ENCODE peak calls at places on chromosome 22, in four cellular contexts. Z is PC-9, F is mammary epithelial cell, Y is ovary. Q is an unnamed sample.

GRCh38 chr22:23271597-23271908 is 91.2 kb downstream of the BCR start:
- DNase-seq in Z (no peak), F (no peak), Y (no peak), Q (no peak)

GRCh38 chr22:49657275-49657973 is 170.2 kb downstream of the BRD1 start:
- DNase-seq in Z (peak; percentile 56), F (no peak), Y (peak; percentile 55), Q (no peak)

GRCh38 chr22:50577987-50578775 is at the start of gene CPT1B:
- DNase-seq in Z (no peak), F (no peak), Y (no peak), Q (peak; percentile 50)

GRCh38 chr22:29742319-29742718 is 22.5 kb downstream of the CABP7 start:
- DNase-seq in Z (no peak), F (no peak), Y (no peak), Q (no peak)

GRCh38 chr22:44870021-44870420 is 117.6 kb downstream of the ARHGAP8 start:
- DNase-seq in Z (peak; percentile 66), F (peak; percentile 72), Y (no peak), Q (peak; percentile 90)

GRCh38 chr22:29870574-29870973 is 12.4 kb upstream of the MTMR3 start:
- DNase-seq in Z (no peak), F (peak; percentile 61), Y (no peak), Q (no peak)

GRCh38 chr22:22348127-22348814 is 103.7 kb downstream of the VPREB1 start:
- DNase-seq in Z (no peak), F (no peak), Y (no peak), Q (peak; percentile 29)

GRCh38 chr22:48836673-48837340 is 990.9 kb downstream of the BRD1 start:
- DNase-seq in Z (no peak), F (no peak), Y (no peak), Q (no peak)

GRCh38 chr22:17862646-17863181 is 88.4 kb upstream of the BID start:
- DNase-seq in Z (no peak), F (peak; percentile 80), Y (no peak), Q (no peak)

GRCh38 chr22:17858033-17858432 is 83.8 kb upstream of the BID start:
- DNase-seq in Z (no peak), F (peak; percentile 91), Y (no peak), Q (no peak)

GRCh38 chr22:17864398-17865182 is 90.3 kb upstream of the BID start:
- DNase-seq in Z (no peak), F (no peak), Y (no peak), Q (no peak)

GRCh38 chr22:17861909-17862308 is 87.6 kb upstream of the BID start:
- DNase-seq in Z (no peak), F (no peak), Y (no peak), Q (no peak)

GRCh38 chr22:17860220-17860965 is 86.1 kb upstream of the BID start:
- DNase-seq in Z (no peak), F (no peak), Y (no peak), Q (no peak)
- H3K4me1 ChIP-seq in Z (no peaks in the 10 kb centered on the region), F (peaks cover 51% of the 10 kb centered on the region), Y (no peaks in the 10 kb centered on the region), Q (no peaks in the 10 kb centered on the region)

GRCh38 chr22:31107206-31108118 is at the start of gene SELENOM:
- DNase-seq in Z (peak; percentile 93), F (peak; percentile 98), Y (peak; percentile 98), Q (peak; percentile 68)

GRCh38 chr22:31104869-31105268 is 2.5 kb downstream of the SELENOM start:
- DNase-seq in Z (peak; percentile 2), F (no peak), Y (peak; percentile 47), Q (no peak)

GRCh38 chr22:31106651-31107205 is 640 bp downstream of the SELENOM start:
- DNase-seq in Z (peak; percentile 22), F (peak; percentile 46), Y (peak; percentile 65), Q (no peak)

GRCh38 chr22:31105282-31105929 is 2.0 kb downstream of the SELENOM start:
- DNase-seq in Z (peak; percentile 32), F (peak; percentile 29), Y (no peak), Q (no peak)

DNA sequence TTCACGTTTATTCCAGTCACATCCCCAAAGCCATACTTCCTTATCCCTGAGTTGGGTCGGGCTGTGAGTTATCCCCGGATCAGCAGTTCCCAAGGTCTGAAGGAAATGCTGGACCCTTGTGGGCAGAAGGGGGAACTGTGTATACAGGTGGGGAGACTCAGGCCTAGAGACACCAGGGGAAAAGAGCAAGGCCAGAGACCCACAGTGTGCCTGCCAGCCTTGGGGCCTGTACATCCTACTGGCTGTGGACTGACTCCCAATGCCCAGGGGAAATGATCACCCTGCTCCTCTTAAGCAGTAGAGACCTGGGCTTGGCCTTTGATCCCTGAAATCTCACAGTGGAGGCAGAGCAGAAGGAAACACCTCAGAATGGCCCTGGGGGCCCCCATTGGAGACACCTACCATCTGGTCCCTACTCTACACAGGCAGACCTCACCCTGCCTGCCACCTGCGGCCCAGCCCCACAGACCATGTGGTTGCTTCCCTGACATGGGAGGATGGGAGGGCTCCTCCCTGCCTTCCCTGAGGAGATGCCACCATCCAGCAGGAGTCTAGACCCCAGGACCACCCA is 1.3 kb downstream of the SELENOM start:
- DNase-seq in Z (peak; percentile 32), F (no peak), Y (peak; percentile 40), Q (no peak)
- H3K27ac ChIP-seq in Z (no peak overlapping the region), F (peak overlapping the region; percentile 82), Y (peak overlapping the region; percentile 84), Q (no peak overlapping the region)

GRCh38 chr22:25557218-25557617 is 7.3 kb upstream of the GRK3 start:
- DNase-seq in Z (no peak), F (no peak), Y (no peak), Q (no peak)

GRCh38 chr22:25555506-25556060 is 8.9 kb upstream of the GRK3 start:
- DNase-seq in Z (no peak), F (no peak), Y (no peak), Q (peak; percentile 69)

GRCh38 chr22:25551396-25551795 is 13.1 kb upstream of the GRK3 start:
- DNase-seq in Z (no peak), F (no peak), Y (no peak), Q (peak; percentile 46)

GRCh38 chr22:25554321-25555088 is 10.0 kb upstream of the GRK3 start:
- DNase-seq in Z (no peak), F (no peak), Y (no peak), Q (no peak)

GRCh38 chr22:25553131-25553530 is 11.3 kb upstream of the GRK3 start:
- DNase-seq in Z (no peak), F (no peak), Y (no peak), Q (no peak)
- H3K4me3 ChIP-seq in Z (no peak overlapping the region), F (no peak overlapping the region), Y (no peak overlapping the region), Q (no peak overlapping the region)

DNA sequence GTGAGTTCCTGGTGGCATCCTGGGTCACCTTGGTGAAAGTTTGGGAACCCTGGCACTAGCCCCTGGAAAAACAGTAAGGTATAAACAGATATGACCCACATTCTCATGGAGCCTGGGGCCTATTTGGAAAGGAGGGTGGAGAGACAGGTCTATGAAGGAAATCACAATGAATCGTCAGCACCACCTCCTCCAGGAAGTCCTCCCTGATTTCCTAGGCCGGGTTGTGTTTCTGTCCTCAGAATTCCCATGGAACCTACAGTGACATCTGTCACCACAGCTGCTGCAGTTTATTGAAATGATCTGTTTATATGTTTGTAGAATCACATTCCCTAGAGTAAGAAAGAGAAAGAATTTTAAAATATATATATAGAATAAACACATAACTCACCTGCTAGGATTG is 71.8 kb upstream of the ASPHD2 start:
- DNase-seq in Z (no peak), F (no peak), Y (no peak), Q (no peak)
- H3K4me1 ChIP-seq in Z (no peaks in the 10 kb centered on the region), F (peaks cover 7% of the 10 kb centered on the region), Y (no peaks in the 10 kb centered on the region), Q (no peaks in the 10 kb centered on the region)

GRCh38 chr22:27717094-27717493 is 84.5 kb downstream of the MN1 start:
- DNase-seq in Z (no peak), F (no peak), Y (no peak), Q (no peak)
- H3K27ac ChIP-seq in Z (peak overlapping the region; percentile 65), F (no peak overlapping the region), Y (no peak overlapping the region), Q (no peak overlapping the region)

DNA sequence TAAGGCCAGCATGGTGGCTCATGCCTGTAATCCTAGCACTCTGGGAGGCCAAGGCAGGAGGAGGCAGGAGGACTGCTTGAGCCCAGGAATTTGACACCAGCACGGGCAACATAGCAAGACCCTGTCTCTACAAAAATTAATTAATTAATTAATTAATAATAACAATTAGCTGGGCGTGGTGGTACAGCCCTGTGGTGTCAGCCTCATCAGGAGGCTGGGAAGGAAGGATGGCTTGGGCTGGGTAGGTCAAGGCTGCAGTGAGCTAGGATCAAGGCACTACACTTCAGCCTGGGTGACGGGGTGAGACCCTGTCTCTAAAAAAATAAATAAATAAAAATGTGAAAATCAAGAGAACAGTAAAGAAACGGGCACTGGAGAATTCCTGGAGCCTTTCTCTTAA is 1.3 kb downstream of the ARFGAP3 start:
- DNase-seq in Z (no peak), F (no peak), Y (no peak), Q (no peak)
- H3K4me3 ChIP-seq in Z (peak overlapping the region; percentile 94), F (peak overlapping the region; percentile 88), Y (peak overlapping the region; percentile 58), Q (peak overlapping the region; percentile 89)

DNA sequence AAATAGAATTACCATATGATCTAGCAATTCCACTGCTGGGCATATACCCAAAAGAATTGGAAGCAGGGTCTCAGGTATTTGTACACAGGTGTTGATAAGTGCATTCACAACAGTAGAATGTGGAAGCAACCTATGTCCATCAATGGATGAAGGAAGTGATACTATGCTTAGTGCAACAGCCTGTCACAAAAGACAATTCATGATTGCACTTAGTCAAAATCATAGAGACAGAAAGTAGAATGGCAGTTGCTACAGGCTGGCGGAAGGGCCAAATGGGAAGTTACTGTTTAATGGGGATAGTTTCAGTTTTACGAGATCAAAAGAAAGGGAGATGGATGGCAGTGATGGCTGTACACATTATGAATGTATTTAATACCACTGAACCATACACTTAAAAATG is 42.0 kb downstream of the SGSM3 start:
- DNase-seq in Z (no peak), F (no peak), Y (no peak), Q (no peak)
- H3K4me1 ChIP-seq in Z (peaks cover 13% of the 10 kb centered on the region), F (peaks cover 42% of the 10 kb centered on the region), Y (peaks cover 2% of the 10 kb centered on the region), Q (no peaks in the 10 kb centered on the region)

GRCh38 chr22:31227186-31227585 is 15.1 kb downstream of the LIMK2 start:
- DNase-seq in Z (no peak), F (no peak), Y (no peak), Q (no peak)
- H3K27ac ChIP-seq in Z (no peak overlapping the region), F (no peak overlapping the region), Y (no peak overlapping the region), Q (no peak overlapping the region)

GRCh38 chr22:47006869-47007268 is 244.4 kb downstream of the TBC1D22A start:
- DNase-seq in Z (no peak), F (no peak), Y (no peak), Q (no peak)
- H3K4me3 ChIP-seq in Z (no peak overlapping the region), F (no peak overlapping the region), Y (no peak overlapping the region), Q (no peak overlapping the region)

GRCh38 chr22:38165929-38166593 is 15.6 kb downstream of the PLA2G6 start:
- DNase-seq in Z (no peak), F (no peak), Y (no peak), Q (no peak)
- H3K4me1 ChIP-seq in Z (peaks cover 17% of the 10 kb centered on the region), F (peaks cover 12% of the 10 kb centered on the region), Y (no peaks in the 10 kb centered on the region), Q (no peaks in the 10 kb centered on the region)